ENCODE peak calls at places on chromosomes 16 and 17, in eight cellular contexts. X is Panc1, I is upper lobe of left lung, F is HepG2, Z is HCT116, O is K562, Y is GM12878, L is GM23338. T is an unnamed sample.
A peak's percentile ranks its signal among the peaks of the same experiment; 100 is the strongest.

GRCh38 chr16:8691728-8692127 is 17.3 kb downstream of the ABAT start:
- ATAC-seq in F (no peak), O (no peak), Y (no peak), X (no peak), I (no peak), L (no peak), Z (no peak), T (no peak)

GRCh38 chr17:82531431-82531881 is 11.9 kb downstream of the FOXK2 start:
- ATAC-seq in L (no peak), Z (no peak), Y (peak; percentile 55), F (peak; percentile 24), O (no peak), I (no peak), X (peak; percentile 62), T (no peak)

GRCh38 chr16:53281280-53281679 is 153.0 kb upstream of the RBL2 start:
- ATAC-seq in X (no peak), O (no peak), Z (no peak), I (no peak), L (no peak), F (no peak), Y (no peak), T (no peak)

GRCh38 chr17:83071966-83072562 is 7.3 kb upstream of the METRNL start:
- ATAC-seq in L (no peak), Z (no peak), X (no peak), F (no peak), O (no peak), I (no peak), Y (no peak), T (no peak)

GRCh38 chr16:11181889-11182279 is 74.1 kb downstream of the SOCS1 start:
- ATAC-seq in F (no peak), I (peak; percentile 60), Z (no peak), L (no peak), X (no peak), Y (peak; percentile 37), O (no peak), T (peak; percentile 48)

GRCh38 chr16:1534021-1535020 is 855 bp downstream of the TMEM204 start:
- ATAC-seq in F (no peak), I (peak; percentile 2), Y (no peak), O (no peak), L (no peak), X (no peak), Z (no peak), T (no peak)

GRCh38 chr17:35666967-35667552 is 64.4 kb upstream of the RASL10B start:
- ATAC-seq in Y (no peak), O (peak; percentile 35), I (no peak), L (no peak), Z (no peak), F (peak; percentile 24), X (no peak), T (no peak)

GRCh38 chr17:49738456-49739163 is 25.3 kb downstream of the FAM117A start:
- ATAC-seq in L (no peak), F (no peak), X (no peak), O (no peak), Z (no peak), I (no peak), Y (no peak), T (no peak)

GRCh38 chr17:19024101-19025078 is 19.8 kb upstream of the FAM83G start:
- ATAC-seq in O (peak; percentile 17), F (no peak), L (no peak), Y (no peak), Z (no peak), X (no peak), I (no peak), T (no peak)

GRCh38 chr17:75909812-75910274 is 5.2 kb upstream of the MRPL38 start:
- ATAC-seq in O (no peak), I (no peak), L (no peak), F (no peak), X (no peak), Z (no peak), Y (no peak), T (no peak)

DNA sequence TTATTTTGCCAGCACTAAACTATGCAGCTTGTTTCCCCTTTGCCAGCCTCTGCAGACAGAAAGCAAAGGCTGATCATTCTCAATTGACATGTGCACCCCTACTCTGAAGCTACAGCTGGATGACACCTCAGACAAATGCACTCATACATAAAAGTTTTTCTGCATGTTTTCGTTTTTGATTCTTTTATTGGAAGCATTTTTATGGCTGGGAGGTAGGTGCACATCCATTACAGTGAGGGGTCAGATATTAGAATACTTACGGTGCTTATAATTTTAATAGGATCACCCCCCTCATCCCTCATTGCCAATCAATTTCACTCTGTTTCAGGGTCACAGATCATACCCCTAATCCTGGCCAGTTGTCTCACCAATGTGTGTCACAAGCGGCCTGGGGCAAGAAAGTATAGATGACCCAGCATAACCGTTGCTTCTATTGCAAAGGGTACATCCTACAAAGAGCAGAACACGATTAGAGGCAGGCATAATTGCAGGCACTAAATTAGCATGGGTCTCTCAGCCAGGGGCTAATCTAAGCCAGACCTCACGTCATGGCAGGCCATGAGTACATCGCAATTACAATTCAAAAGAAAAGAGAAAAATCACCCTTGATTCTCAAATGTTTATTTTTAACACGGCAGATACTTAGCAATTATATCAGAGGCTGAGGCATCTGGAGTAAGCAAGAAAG is 89.5 kb upstream of the SOX9 start:
- ATAC-seq in L (no peak), X (no peak), I (no peak), O (no peak), Y (peak; percentile 8), F (no peak), Z (no peak), T (no peak)
- H3K4me3 ChIP-seq in L (peak overlapping the region; percentile 44), X (no peak overlapping the region), I (no peak overlapping the region), O (no peak overlapping the region), Y (peak overlapping the region; percentile 80), F (no peak overlapping the region), Z (no peak overlapping the region), T (no peak overlapping the region)

DNA sequence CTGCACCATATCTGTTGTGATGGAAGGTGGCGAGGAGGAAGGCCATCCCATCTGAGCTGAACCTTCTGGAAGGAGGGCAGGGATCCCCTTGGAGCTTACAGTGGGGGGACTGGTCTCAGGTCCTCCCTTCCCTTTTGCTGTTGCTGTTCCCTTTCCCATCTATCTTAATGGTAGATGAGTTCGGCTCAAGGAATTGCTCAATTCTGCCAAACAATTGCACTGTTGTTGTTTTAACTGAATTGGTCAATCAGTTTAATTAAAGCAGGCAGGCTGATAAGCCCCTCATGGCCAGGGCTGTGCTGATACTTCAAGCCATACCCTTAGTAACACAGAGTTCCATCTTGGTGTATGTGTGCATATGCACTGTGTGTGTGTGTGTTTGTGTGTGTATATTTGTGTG is 220.4 kb upstream of the FOXF1 start:
- ATAC-seq in X (no peak), Y (no peak), O (no peak), Z (no peak), I (no peak), F (no peak), L (no peak), T (no peak)
- H3K4me1 ChIP-seq in X (no peaks in the 10 kb centered on the region), Y (no peaks in the 10 kb centered on the region), O (no peaks in the 10 kb centered on the region), Z (no peaks in the 10 kb centered on the region), I (no peaks in the 10 kb centered on the region), F (no peaks in the 10 kb centered on the region), L (peaks cover 45% of the 10 kb centered on the region), T (peaks cover 28% of the 10 kb centered on the region)

GRCh38 chr16:85126383-85126730 is 14.1 kb upstream of the CIBAR2 start:
- ATAC-seq in F (no peak), O (no peak), X (no peak), Y (no peak), Z (no peak), I (no peak), L (peak; percentile 7), T (no peak)

GRCh38 chr16:85128079-85128837 is 16.0 kb upstream of the CIBAR2 start:
- ATAC-seq in Z (no peak), F (no peak), O (no peak), I (no peak), L (no peak), X (no peak), Y (no peak), T (no peak)

GRCh38 chr16:85124636-85125346 is 12.5 kb upstream of the CIBAR2 start:
- ATAC-seq in I (no peak), L (no peak), F (no peak), Y (no peak), O (no peak), Z (no peak), X (no peak), T (no peak)

GRCh38 chr16:85125570-85126382 is 13.5 kb upstream of the CIBAR2 start:
- ATAC-seq in I (no peak), X (peak; percentile 32), F (peak; percentile 56), Z (no peak), L (peak; percentile 20), O (peak; percentile 31), Y (no peak), T (no peak)

DNA sequence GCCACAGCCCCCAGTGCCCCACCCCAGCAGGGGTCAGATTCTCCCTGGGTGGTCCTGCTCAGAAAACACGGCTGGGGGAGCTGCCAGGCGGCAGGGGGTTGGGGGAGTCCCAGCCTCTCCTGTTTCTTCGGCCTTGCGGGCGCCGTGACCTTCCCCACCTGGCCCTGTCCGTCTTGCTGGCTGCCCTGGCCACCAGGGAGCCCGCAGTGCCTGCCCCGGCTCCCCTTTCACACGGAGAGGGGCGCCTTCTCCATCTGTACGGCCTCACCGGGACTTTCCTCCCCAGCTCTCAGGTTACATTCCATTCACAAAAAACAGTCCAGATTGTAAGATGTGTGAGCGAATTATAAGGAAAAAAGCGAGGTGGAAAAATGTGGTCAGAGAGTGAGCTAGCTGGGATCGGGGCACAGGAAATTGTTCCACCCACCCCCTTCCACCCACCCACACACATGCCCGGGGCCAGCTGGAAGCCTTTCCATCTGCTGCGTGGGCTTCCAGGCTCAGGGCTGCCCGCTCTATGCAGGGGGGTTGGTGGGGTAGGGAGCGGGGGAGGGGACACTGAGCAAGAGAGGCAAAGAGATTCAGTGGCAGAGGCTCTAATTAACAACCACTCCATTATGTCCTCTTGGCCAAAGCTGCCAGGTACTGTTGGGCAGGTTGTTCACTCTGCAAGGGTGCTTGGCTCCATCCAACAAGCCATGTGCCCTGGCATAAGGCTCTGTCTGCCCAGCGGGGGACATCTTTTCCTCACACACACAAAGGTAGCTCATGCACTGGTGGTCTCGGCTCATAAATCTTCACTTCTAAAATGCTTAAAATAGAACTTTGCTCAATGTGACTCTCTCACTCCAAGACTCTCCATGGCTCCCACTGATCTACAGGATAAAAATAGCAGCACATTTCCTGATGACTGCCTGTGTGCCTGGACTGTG is 14.7 kb upstream of the CIBAR2 start:
- ATAC-seq in X (peak; percentile 37), O (peak; percentile 33), Y (peak; percentile 41), F (peak; percentile 44), I (peak; percentile 59), Z (no peak), L (peak; percentile 86), T (peak; percentile 30)
- TF ChIP-seq POLR2AphosphoS5 in X (no peak), O (no peak), Y (no peak), F (no peak), I (no peak), Z (no peak), L (no peak), T (peak; percentile 37)

DNA sequence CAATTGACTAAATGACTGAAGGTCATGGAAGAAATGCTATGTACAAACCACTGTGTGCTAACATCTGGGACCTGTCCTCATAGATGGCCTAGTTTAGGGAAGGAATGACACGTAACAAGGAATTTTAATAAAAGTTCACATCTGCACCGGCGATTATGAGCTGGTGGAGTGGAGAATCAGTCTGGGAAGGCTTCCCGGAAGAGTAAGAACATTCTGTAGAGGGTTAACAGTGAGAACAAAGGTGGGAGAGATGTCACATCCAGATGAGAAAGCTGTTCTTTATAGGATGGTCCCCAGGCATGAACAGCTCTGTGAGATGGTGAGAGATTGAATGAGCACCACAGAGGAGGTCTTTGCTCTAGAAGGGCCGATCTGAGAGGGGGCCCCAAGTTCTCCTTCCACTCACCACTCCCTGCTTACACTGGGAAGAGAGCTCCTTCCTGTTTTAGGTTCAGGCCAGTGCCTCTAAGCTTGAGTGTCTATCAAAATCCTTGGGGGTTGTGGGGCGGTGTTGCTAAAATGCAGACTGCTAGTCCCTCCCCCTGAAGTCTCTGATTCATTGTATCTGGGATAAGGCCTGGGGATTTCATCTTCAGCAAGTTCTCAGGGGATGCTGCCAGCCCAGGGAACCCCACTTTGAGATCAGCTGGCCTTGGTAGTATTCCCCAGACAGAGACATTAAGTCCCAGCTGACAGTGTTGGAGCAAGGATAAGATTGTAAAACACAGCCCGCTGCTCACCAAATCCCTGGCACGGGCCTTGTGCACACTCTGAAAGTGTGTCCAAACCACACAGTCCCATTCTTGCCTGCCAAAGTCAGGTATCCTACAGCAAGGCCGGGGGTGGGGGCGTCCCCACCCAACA is 294.7 kb upstream of the MAF start:
- ATAC-seq in I (no peak), Y (no peak), Z (no peak), X (no peak), L (no peak), F (no peak), O (no peak), T (no peak)
- H3K4me3 ChIP-seq in I (no peak overlapping the region), Y (no peak overlapping the region), Z (no peak overlapping the region), X (no peak overlapping the region), L (no peak overlapping the region), F (no peak overlapping the region), O (no peak overlapping the region), T (no peak overlapping the region)

T was measured in gastroesophageal sphincter.